ENCODE peak calls at places on chromosomes 12 and 14, in seven cellular contexts. One of them, this sample, is unnamed.
A peak's percentile ranks its signal among the peaks of the same experiment; 100 is the strongest.

GRCh38 chr12:42094277-42094676 is 50.4 kb downstream of the GXYLT1 start:
- DNase-seq in iris pigment epithelial cell: peak; percentile 81
- DNase-seq in CD4-positive, alpha-beta T cell: peak; percentile 6
- DNase-seq in iPS-NIHi11: no peak
- DNase-seq in fibroblast of mammary gland: peak; percentile 65
- DNase-seq in T-cell: peak; percentile 6
- DNase-seq in NCI-H2081: no peak
- DNase-seq in this sample: peak; percentile 28

GRCh38 chr12:43957732-43958131 is 121.9 kb downstream of the TMEM117 start:
- DNase-seq in fibroblast of mammary gland: peak; percentile 71
- DNase-seq in iPS-NIHi11: peak; percentile 61
- DNase-seq in CD4-positive, alpha-beta T cell: no peak
- DNase-seq in NCI-H2081: peak; percentile 73
- DNase-seq in T-cell: no peak
- DNase-seq in iris pigment epithelial cell: peak; percentile 66
- DNase-seq in this sample: peak; percentile 83

GRCh38 chr14:76381817-76382494 is 6.0 kb downstream of the ESRRB start:
- DNase-seq in CD4-positive, alpha-beta T cell: no peak
- DNase-seq in fibroblast of mammary gland: no peak
- DNase-seq in iris pigment epithelial cell: no peak
- DNase-seq in iPS-NIHi11: no peak
- DNase-seq in NCI-H2081: no peak
- DNase-seq in T-cell: no peak
- DNase-seq in this sample: no peak

GRCh38 chr12:124123432-124124015 is 150.5 kb downstream of the ZNF664 start:
- DNase-seq in CD4-positive, alpha-beta T cell: no peak
- DNase-seq in T-cell: no peak
- DNase-seq in iris pigment epithelial cell: no peak
- DNase-seq in NCI-H2081: no peak
- DNase-seq in iPS-NIHi11: no peak
- DNase-seq in fibroblast of mammary gland: no peak
- DNase-seq in this sample: peak; percentile 2

GRCh38 chr12:2054091-2055018 is 1.6 kb downstream of the CACNA1C start:
- DNase-seq in iPS-NIHi11: no peak
- DNase-seq in CD4-positive, alpha-beta T cell: no peak
- DNase-seq in T-cell: no peak
- DNase-seq in iris pigment epithelial cell: no peak
- DNase-seq in fibroblast of mammary gland: no peak
- DNase-seq in NCI-H2081: peak; percentile 30
- DNase-seq in this sample: peak; percentile 60

GRCh38 chr12:119208626-119209061 is 29.9 kb downstream of the HSPB8 start:
- DNase-seq in T-cell: no peak
- DNase-seq in NCI-H2081: peak; percentile 11
- DNase-seq in iPS-NIHi11: peak; percentile 25
- DNase-seq in iris pigment epithelial cell: peak; percentile 1
- DNase-seq in CD4-positive, alpha-beta T cell: no peak
- DNase-seq in fibroblast of mammary gland: peak; percentile 68
- DNase-seq in this sample: no peak

GRCh38 chr12:27525373-27525772 is 1.4 kb downstream of the PPFIBP1 start:
- DNase-seq in iris pigment epithelial cell: peak; percentile 56
- DNase-seq in iPS-NIHi11: peak; percentile 68
- DNase-seq in CD4-positive, alpha-beta T cell: no peak
- DNase-seq in fibroblast of mammary gland: peak; percentile 90
- DNase-seq in T-cell: no peak
- DNase-seq in NCI-H2081: no peak
- DNase-seq in this sample: peak; percentile 70

GRCh38 chr12:105175397-105175990 is 60.5 kb downstream of the APPL2 start:
- DNase-seq in NCI-H2081: no peak
- DNase-seq in T-cell: no peak
- DNase-seq in CD4-positive, alpha-beta T cell: no peak
- DNase-seq in iris pigment epithelial cell: no peak
- DNase-seq in iPS-NIHi11: no peak
- DNase-seq in fibroblast of mammary gland: no peak
- DNase-seq in this sample: no peak

GRCh38 chr14:29274890-29275651 is 508.5 kb downstream of the FOXG1 start:
- DNase-seq in NCI-H2081: no peak
- DNase-seq in iris pigment epithelial cell: no peak
- DNase-seq in T-cell: no peak
- DNase-seq in CD4-positive, alpha-beta T cell: no peak
- DNase-seq in iPS-NIHi11: no peak
- DNase-seq in fibroblast of mammary gland: no peak
- DNase-seq in this sample: no peak

GRCh38 chr12:53236443-53237111 is 4.6 kb upstream of the RARG start:
- DNase-seq in fibroblast of mammary gland: no peak
- DNase-seq in CD4-positive, alpha-beta T cell: peak; percentile 35
- DNase-seq in NCI-H2081: no peak
- DNase-seq in T-cell: peak; percentile 73
- DNase-seq in iris pigment epithelial cell: no peak
- DNase-seq in iPS-NIHi11: no peak
- DNase-seq in this sample: no peak

GRCh38 chr12:106138646-106139421 is at the start of gene NUAK1:
- DNase-seq in iPS-NIHi11: peak; percentile 78
- DNase-seq in T-cell: no peak
- DNase-seq in fibroblast of mammary gland: no peak
- DNase-seq in iris pigment epithelial cell: peak; percentile 31
- DNase-seq in CD4-positive, alpha-beta T cell: no peak
- DNase-seq in NCI-H2081: peak; percentile 68
- DNase-seq in this sample: peak; percentile 77

GRCh38 chr12:64735447-64735846 is 23.8 kb downstream of the GNS start:
- DNase-seq in fibroblast of mammary gland: no peak
- DNase-seq in iPS-NIHi11: no peak
- DNase-seq in CD4-positive, alpha-beta T cell: no peak
- DNase-seq in T-cell: no peak
- DNase-seq in iris pigment epithelial cell: no peak
- DNase-seq in NCI-H2081: no peak
- DNase-seq in this sample: no peak

GRCh38 chr12:46523863-46524770 is 151.5 kb upstream of the SLC38A2 start:
- DNase-seq in NCI-H2081: no peak
- DNase-seq in iris pigment epithelial cell: peak; percentile 98
- DNase-seq in CD4-positive, alpha-beta T cell: peak; percentile 41
- DNase-seq in T-cell: peak; percentile 27
- DNase-seq in iPS-NIHi11: no peak
- DNase-seq in fibroblast of mammary gland: peak; percentile 100
- DNase-seq in this sample: peak; percentile 75

GRCh38 chr12:104006929-104007328 is 41.3 kb downstream of the TDG start:
- DNase-seq in CD4-positive, alpha-beta T cell: no peak
- DNase-seq in iPS-NIHi11: no peak
- DNase-seq in T-cell: no peak
- DNase-seq in NCI-H2081: no peak
- DNase-seq in fibroblast of mammary gland: peak; percentile 78
- DNase-seq in iris pigment epithelial cell: peak; percentile 77
- DNase-seq in this sample: peak; percentile 73

GRCh38 chr12:62676521-62677307 is 210.1 kb downstream of the MON2 start:
- DNase-seq in iris pigment epithelial cell: no peak
- DNase-seq in T-cell: no peak
- DNase-seq in iPS-NIHi11: no peak
- DNase-seq in CD4-positive, alpha-beta T cell: no peak
- DNase-seq in fibroblast of mammary gland: no peak
- DNase-seq in NCI-H2081: no peak
- DNase-seq in this sample: no peak

GRCh38 chr14:104244221-104245011 is 106.0 kb downstream of the KIF26A start:
- DNase-seq in NCI-H2081: no peak
- DNase-seq in CD4-positive, alpha-beta T cell: no peak
- DNase-seq in iris pigment epithelial cell: no peak
- DNase-seq in T-cell: no peak
- DNase-seq in fibroblast of mammary gland: no peak
- DNase-seq in iPS-NIHi11: no peak
- DNase-seq in this sample: no peak

GRCh38 chr12:112992541-112993398 is 14.5 kb downstream of the OAS2 start:
- DNase-seq in CD4-positive, alpha-beta T cell: peak; percentile 52
- DNase-seq in iPS-NIHi11: peak; percentile 87
- DNase-seq in T-cell: peak; percentile 20
- DNase-seq in iris pigment epithelial cell: peak; percentile 67
- DNase-seq in fibroblast of mammary gland: peak; percentile 65
- DNase-seq in NCI-H2081: peak; percentile 33
- DNase-seq in this sample: peak; percentile 76

GRCh38 chr14:68741839-68742470 is 50.9 kb downstream of the ZFP36L1 start:
- DNase-seq in CD4-positive, alpha-beta T cell: no peak
- DNase-seq in T-cell: no peak
- DNase-seq in NCI-H2081: no peak
- DNase-seq in iPS-NIHi11: no peak
- DNase-seq in fibroblast of mammary gland: no peak
- DNase-seq in iris pigment epithelial cell: no peak
- DNase-seq in this sample: no peak

GRCh38 chr14:22096511-22096890 is 422.9 kb upstream of the OR4E1 start:
- DNase-seq in T-cell: no peak
- DNase-seq in NCI-H2081: no peak
- DNase-seq in iPS-NIHi11: no peak
- DNase-seq in fibroblast of mammary gland: no peak
- DNase-seq in CD4-positive, alpha-beta T cell: no peak
- DNase-seq in iris pigment epithelial cell: no peak
- DNase-seq in this sample: no peak

GRCh38 chr14:95320076-95320895 is 578 bp upstream of the CLMN start:
- DNase-seq in fibroblast of mammary gland: no peak
- DNase-seq in NCI-H2081: no peak
- DNase-seq in CD4-positive, alpha-beta T cell: no peak
- DNase-seq in iris pigment epithelial cell: no peak
- DNase-seq in iPS-NIHi11: no peak
- DNase-seq in T-cell: no peak
- DNase-seq in this sample: no peak

GRCh38 chr12:103399986-103400385 is 95.8 kb downstream of the C12orf42 start:
- DNase-seq in T-cell: no peak
- DNase-seq in NCI-H2081: no peak
- DNase-seq in iPS-NIHi11: no peak
- DNase-seq in CD4-positive, alpha-beta T cell: no peak
- DNase-seq in fibroblast of mammary gland: no peak
- DNase-seq in iris pigment epithelial cell: no peak
- DNase-seq in this sample: no peak

GRCh38 chr12:38823743-38824142 is 81.6 kb downstream of the CPNE8 start:
- DNase-seq in iPS-NIHi11: no peak
- DNase-seq in T-cell: no peak
- DNase-seq in NCI-H2081: no peak
- DNase-seq in fibroblast of mammary gland: peak; percentile 58
- DNase-seq in iris pigment epithelial cell: no peak
- DNase-seq in CD4-positive, alpha-beta T cell: no peak
- DNase-seq in this sample: no peak

GRCh38 chr14:53412819-53413664 is 259.9 kb upstream of the DDHD1 start:
- DNase-seq in iPS-NIHi11: peak; percentile 37
- DNase-seq in CD4-positive, alpha-beta T cell: no peak
- DNase-seq in T-cell: no peak
- DNase-seq in NCI-H2081: peak; percentile 0
- DNase-seq in iris pigment epithelial cell: peak; percentile 25
- DNase-seq in fibroblast of mammary gland: peak; percentile 33
- DNase-seq in this sample: no peak

GRCh38 chr14:93173943-93174395 is 10.7 kb downstream of the MOAP1 start:
- DNase-seq in NCI-H2081: no peak
- DNase-seq in iPS-NIHi11: no peak
- DNase-seq in iris pigment epithelial cell: peak; percentile 60
- DNase-seq in T-cell: no peak
- DNase-seq in CD4-positive, alpha-beta T cell: no peak
- DNase-seq in fibroblast of mammary gland: peak; percentile 14
- DNase-seq in this sample: no peak

GRCh38 chr14:77205566-77205965 is 24.0 kb downstream of the TMEM63C start:
- DNase-seq in CD4-positive, alpha-beta T cell: no peak
- DNase-seq in iris pigment epithelial cell: no peak
- DNase-seq in NCI-H2081: peak; percentile 12
- DNase-seq in T-cell: no peak
- DNase-seq in fibroblast of mammary gland: no peak
- DNase-seq in iPS-NIHi11: no peak
- DNase-seq in this sample: no peak

GRCh38 chr12:111733340-111733739 is 33.4 kb upstream of the ALDH2 start:
- DNase-seq in iris pigment epithelial cell: no peak
- DNase-seq in T-cell: no peak
- DNase-seq in CD4-positive, alpha-beta T cell: no peak
- DNase-seq in NCI-H2081: no peak
- DNase-seq in fibroblast of mammary gland: no peak
- DNase-seq in iPS-NIHi11: no peak
- DNase-seq in this sample: no peak

GRCh38 chr14:100159107-100159864 is at the start of gene DEGS2:
- DNase-seq in iPS-NIHi11: peak; percentile 96
- DNase-seq in fibroblast of mammary gland: no peak
- DNase-seq in NCI-H2081: peak; percentile 71
- DNase-seq in CD4-positive, alpha-beta T cell: peak; percentile 49
- DNase-seq in iris pigment epithelial cell: no peak
- DNase-seq in T-cell: peak; percentile 38
- DNase-seq in this sample: peak; percentile 36

This sample was measured in adipocyte.